ENCODE peak calls at places on chromosome 7, in four cellular contexts. O, Q, Z and B are unnamed samples.

GRCh38 chr7:37100735-37101331 is 347.8 kb downstream of the ELMO1 start:
- DNase-seq in O (no peak), Q (no peak), Z (no peak), B (no peak)

GRCh38 chr7:71301167-71301566 is 169.2 kb downstream of the GALNT17 start:
- DNase-seq in O (no peak), Q (no peak), Z (no peak), B (no peak)

GRCh38 chr7:57210871-57211270 is 78.6 kb upstream of the ZNF479 start:
- DNase-seq in O (no peak), Q (no peak), Z (no peak), B (no peak)

GRCh38 chr7:27911920-27912319 is 172.0 kb downstream of the TAX1BP1 start:
- DNase-seq in O (no peak), Q (no peak), Z (no peak), B (no peak)

GRCh38 chr7:40221836-40222235 is 87.0 kb downstream of the SUGCT start:
- DNase-seq in O (no peak), Q (no peak), Z (no peak), B (peak; percentile 92)

GRCh38 chr7:27400168-27400567 is 157.6 kb downstream of the EVX1 start:
- DNase-seq in O (no peak), Q (no peak), Z (no peak), B (no peak)

GRCh38 chr7:17142831-17143541 is 155.5 kb upstream of the AHR start:
- DNase-seq in O (no peak), Q (no peak), Z (no peak), B (peak; percentile 33)

GRCh38 chr7:30513762-30514161 is 9.1 kb upstream of the GGCT start:
- DNase-seq in O (no peak), Q (no peak), Z (no peak), B (no peak)

GRCh38 chr7:151432658-151433521 is 7.1 kb downstream of the CRYGN start:
- DNase-seq in O (no peak), Q (no peak), Z (peak; percentile 11), B (no peak)

GRCh38 chr7:89477991-89478390 is 676.3 kb upstream of the STEAP1 start:
- DNase-seq in O (no peak), Q (no peak), Z (no peak), B (no peak)

GRCh38 chr7:131413711-131414110 is 86.0 kb downstream of the MKLN1 start:
- DNase-seq in O (no peak), Q (no peak), Z (no peak), B (no peak)

GRCh38 chr7:46147871-46148270 is 226.8 kb upstream of the IGFBP3 start:
- DNase-seq in O (no peak), Q (no peak), Z (no peak), B (no peak)

GRCh38 chr7:4610768-4611467 is 71.2 kb upstream of the FOXK1 start:
- DNase-seq in O (peak; percentile 82), Q (peak; percentile 61), Z (peak; percentile 39), B (peak; percentile 69)

GRCh38 chr7:83502636-83503035 is 146.3 kb downstream of the SEMA3E start:
- DNase-seq in O (no peak), Q (no peak), Z (no peak), B (no peak)

GRCh38 chr7:158760936-158761335 is 56.3 kb upstream of the NCAPG2 start:
- DNase-seq in O (no peak), Q (no peak), Z (no peak), B (no peak)

GRCh38 chr7:64465551-64465950 is 97.3 kb downstream of the ZNF680 start:
- DNase-seq in O (no peak), Q (no peak), Z (no peak), B (no peak)

GRCh38 chr7:150378115-150378852 is 846 bp upstream of the ZNF775 start:
- DNase-seq in O (peak; percentile 84), Q (peak; percentile 73), Z (no peak), B (peak; percentile 57)

GRCh38 chr7:33186187-33186586 is 56.8 kb downstream of the BBS9 start:
- DNase-seq in O (peak; percentile 22), Q (no peak), Z (no peak), B (peak; percentile 72)

GRCh38 chr7:28536259-28536658 is 123.9 kb downstream of the CREB5 start:
- DNase-seq in O (peak; percentile 31), Q (no peak), Z (no peak), B (peak; percentile 56)

GRCh38 chr7:451255-452229 is 68.1 kb downstream of the PDGFA start:
- DNase-seq in O (no peak), Q (no peak), Z (no peak), B (no peak)

GRCh38 chr7:36115448-36116321 is 37.4 kb upstream of the EEPD1 start:
- DNase-seq in O (peak; percentile 95), Q (no peak), Z (peak; percentile 79), B (peak; percentile 97)

GRCh38 chr7:47080816-47081215 is 501.1 kb downstream of the TNS3 start:
- DNase-seq in O (no peak), Q (no peak), Z (no peak), B (peak; percentile 73)

GRCh38 chr7:133295484-133295883 is 42.6 kb downstream of the EXOC4 start:
- DNase-seq in O (no peak), Q (no peak), Z (no peak), B (no peak)

GRCh38 chr7:98278936-98279335 is 2.5 kb upstream of the BRI3 start:
- DNase-seq in O (no peak), Q (no peak), Z (no peak), B (no peak)

GRCh38 chr7:98280791-98281756 is at the start of gene BRI3:
- DNase-seq in O (peak; percentile 90), Q (peak; percentile 92), Z (peak; percentile 12), B (peak; percentile 73)

GRCh38 chr7:98280296-98280695 is 1.2 kb upstream of the BRI3 start:
- DNase-seq in O (no peak), Q (no peak), Z (no peak), B (no peak)

GRCh38 chr7:98278408-98278807 is 3.1 kb upstream of the BRI3 start:
- DNase-seq in O (no peak), Q (no peak), Z (no peak), B (no peak)

GRCh38 chr7:98276241-98276761 is 5.2 kb upstream of the BRI3 start:
- DNase-seq in O (peak; percentile 82), Q (no peak), Z (no peak), B (peak; percentile 67)
- TF ChIP-seq CEBPB in O (peak; percentile 68), Q (no peak), Z (no peak), B (no peak)

DNA sequence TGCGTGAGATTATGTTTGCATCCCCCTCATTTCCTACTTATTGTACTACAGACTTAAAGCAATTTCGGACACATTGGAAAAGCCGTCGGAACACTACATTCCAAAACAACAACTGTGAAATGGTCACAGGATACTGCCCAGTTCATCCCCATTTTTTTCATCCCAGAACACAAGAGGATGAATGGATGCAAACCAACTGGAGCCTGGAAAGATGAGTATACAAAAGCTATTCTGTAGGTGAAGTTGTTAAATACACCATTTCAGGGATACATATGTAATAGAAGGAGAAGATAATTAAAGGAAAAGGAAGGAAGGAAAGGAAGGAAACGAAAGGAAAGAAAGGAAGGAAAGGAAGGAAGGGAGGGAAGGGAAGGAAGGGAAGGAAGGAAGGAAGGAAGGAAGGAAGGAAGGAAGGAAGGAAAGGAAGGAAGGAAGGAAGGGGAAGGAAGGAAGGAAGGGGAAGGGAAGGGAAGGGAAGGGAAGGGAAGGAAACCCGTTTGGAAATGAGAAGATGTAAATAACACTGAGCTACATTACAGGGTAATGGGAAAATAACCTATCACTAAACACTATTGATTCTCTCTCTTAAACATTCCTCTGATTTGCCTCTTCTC is 48.6 kb upstream of the C7orf33 start:
- DNase-seq in O (no peak), Q (no peak), Z (no peak), B (no peak)
- TF ChIP-seq RCOR1 in O (no peak), Q (no peak), Z (no peak), B (no peak)

GRCh38 chr7:94376281-94376680 is 18.4 kb upstream of the COL1A2 start:
- DNase-seq in O (no peak), Q (no peak), Z (no peak), B (no peak)

GRCh38 chr7:94375167-94375566 is 19.5 kb upstream of the COL1A2 start:
- DNase-seq in O (no peak), Q (no peak), Z (no peak), B (peak; percentile 97)

GRCh38 chr7:94374231-94374630 is 20.5 kb upstream of the COL1A2 start:
- DNase-seq in O (no peak), Q (no peak), Z (no peak), B (peak; percentile 93)

GRCh38 chr7:94375713-94376112 is 19.0 kb upstream of the COL1A2 start:
- DNase-seq in O (no peak), Q (no peak), Z (no peak), B (peak; percentile 98)

DNA sequence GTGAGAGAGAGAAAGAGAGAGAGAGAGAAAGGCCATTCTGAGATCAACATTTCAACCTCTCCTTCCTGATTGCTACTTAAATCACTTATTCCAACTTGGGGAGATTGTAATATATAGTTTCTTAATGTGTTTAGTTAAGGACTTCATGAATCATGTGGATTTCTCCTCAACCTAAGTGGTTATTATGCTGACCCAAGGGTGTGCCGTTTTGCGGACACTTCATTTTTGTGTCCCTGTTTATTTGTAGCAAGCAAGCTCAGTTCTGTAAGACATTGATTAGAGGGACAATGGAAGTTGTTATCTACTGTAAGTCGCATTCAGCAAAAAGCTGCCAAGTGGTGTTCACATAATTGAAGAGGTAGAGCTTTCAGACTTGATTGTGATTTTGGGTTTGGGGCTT is 20.0 kb upstream of the COL1A2 start:
- DNase-seq in O (no peak), Q (no peak), Z (no peak), B (no peak)
- TF ChIP-seq CEBPB in O (no peak), Q (no peak), Z (no peak), B (no peak)

GRCh38 chr7:155414508-155414907 is 43.4 kb upstream of the EN2 start:
- DNase-seq in O (peak; percentile 31), Q (peak; percentile 41), Z (no peak), B (no peak)

GRCh38 chr7:155410436-155410835 is 47.5 kb upstream of the EN2 start:
- DNase-seq in O (no peak), Q (no peak), Z (no peak), B (no peak)

GRCh38 chr7:155411718-155412415 is 46.1 kb upstream of the EN2 start:
- DNase-seq in O (no peak), Q (no peak), Z (no peak), B (no peak)

GRCh38 chr7:155415093-155415492 is 42.8 kb upstream of the EN2 start:
- DNase-seq in O (no peak), Q (no peak), Z (no peak), B (no peak)

GRCh38 chr7:155412416-155413253 is 45.3 kb upstream of the EN2 start:
- DNase-seq in O (peak; percentile 67), Q (peak; percentile 80), Z (no peak), B (peak; percentile 6)
- TF ChIP-seq RCOR1 in O (no peak), Q (no peak), Z (no peak), B (no peak)